ENCODE peak calls at places on chromosomes 1 and 21, in seven cellular contexts. F, S, N, H, Q, V and R are unnamed samples.

GRCh38 chr1:231410041-231410591 is 12.0 kb downstream of the EGLN1 start:
- DNase-seq in F (no peak), S (no peak), N (no peak), H (no peak), Q (no peak), V (no peak), R (no peak)

GRCh38 chr21:45051580-45052434 is 22.6 kb upstream of the ADARB1 start:
- DNase-seq in F (peak), S (no peak), N (no peak), H (no peak), Q (no peak), V (no peak), R (no peak)

GRCh38 chr1:44677201-44677520 is 2.6 kb downstream of the ARMH1 start:
- DNase-seq in F (no peak), S (no peak), N (no peak), H (no peak), Q (no peak), V (no peak), R (no peak)

GRCh38 chr1:18997508-18997907 is 41.0 kb upstream of the IFFO2 start:
- DNase-seq in F (no peak), S (no peak), N (no peak), H (peak), Q (no peak), V (no peak), R (no peak)

GRCh38 chr1:162016616-162017015 is 7.1 kb downstream of the OLFML2B start:
- DNase-seq in F (no peak), S (no peak), N (no peak), H (no peak), Q (no peak), V (no peak), R (no peak)

GRCh38 chr1:211259596-211260126 is 495 bp downstream of the RCOR3 start:
- DNase-seq in F (peak), S (peak), N (no peak), H (peak), Q (no peak), V (no peak), R (no peak)

GRCh38 chr1:29052951-29053350 is 70.8 kb downstream of the TMEM200B start:
- DNase-seq in F (no peak), S (no peak), N (no peak), H (no peak), Q (no peak), V (no peak), R (no peak)

GRCh38 chr1:158203693-158204457 is 23.2 kb downstream of the CD1D start:
- DNase-seq in F (no peak), S (no peak), N (peak), H (no peak), Q (no peak), V (no peak), R (peak)

GRCh38 chr1:207327994-207328393 is 6.5 kb downstream of the CD55 start:
- DNase-seq in F (no peak), S (no peak), N (no peak), H (no peak), Q (no peak), V (no peak), R (no peak)

GRCh38 chr1:100750002-100750885 is 30.7 kb downstream of the VCAM1 start:
- DNase-seq in F (no peak), S (no peak), N (no peak), H (no peak), Q (no peak), V (no peak), R (no peak)

GRCh38 chr1:161250829-161251228 is 7.7 kb upstream of the PCP4L1 start:
- DNase-seq in F (no peak), S (no peak), N (no peak), H (no peak), Q (no peak), V (no peak), R (no peak)

GRCh38 chr1:6790146-6790545 is 4.9 kb downstream of the CAMTA1 start:
- DNase-seq in F (no peak), S (no peak), N (no peak), H (no peak), Q (no peak), V (no peak), R (no peak)

GRCh38 chr1:30008372-30008997 is 714.9 kb downstream of the MATN1 start:
- DNase-seq in F (no peak), S (no peak), N (no peak), H (no peak), Q (no peak), V (no peak), R (no peak)

GRCh38 chr1:30372792-30373433 is 350.5 kb downstream of the MATN1 start:
- DNase-seq in F (peak), S (no peak), N (no peak), H (no peak), Q (no peak), V (no peak), R (no peak)

GRCh38 chr1:201686709-201687455 is 142.1 kb upstream of the IPO9 start:
- DNase-seq in F (no peak), S (no peak), N (no peak), H (no peak), Q (no peak), V (no peak), R (no peak)

GRCh38 chr1:244391761-244392160 is 59.9 kb downstream of the ADSS2 start:
- DNase-seq in F (no peak), S (no peak), N (no peak), H (no peak), Q (no peak), V (no peak), R (no peak)

GRCh38 chr1:54263601-54264226 is 63.7 kb downstream of the MRPL37 start:
- DNase-seq in F (no peak), S (no peak), N (no peak), H (no peak), Q (no peak), V (no peak), R (peak)

GRCh38 chr21:44428281-44428942 is 26.9 kb upstream of the LRRC3 start:
- DNase-seq in F (peak), S (peak), N (peak), H (no peak), Q (peak), V (peak), R (peak)

GRCh38 chr1:109466440-109467300 is at the start of gene SYPL2:
- DNase-seq in F (peak), S (no peak), N (no peak), H (peak), Q (no peak), V (peak), R (no peak)

GRCh38 chr21:36917487-36918158 is 48.8 kb downstream of the HLCS start:
- DNase-seq in F (no peak), S (no peak), N (no peak), H (no peak), Q (no peak), V (no peak), R (no peak)

GRCh38 chr1:35980090-35980489 is 49.2 kb downstream of the AGO3 start:
- DNase-seq in F (no peak), S (no peak), N (no peak), H (no peak), Q (no peak), V (no peak), R (no peak)

GRCh38 chr1:7289694-7290093 is 481.4 kb upstream of the VAMP3 start:
- DNase-seq in F (no peak), S (no peak), N (no peak), H (no peak), Q (no peak), V (no peak), R (no peak)

GRCh38 chr1:157798211-157798610 is 21.3 kb upstream of the FCRL2 start:
- DNase-seq in F (no peak), S (no peak), N (no peak), H (no peak), Q (no peak), V (no peak), R (no peak)

GRCh38 chr1:35886606-35887431 is 3.8 kb downstream of the AGO1 start:
- DNase-seq in F (no peak), S (no peak), N (peak), H (no peak), Q (no peak), V (no peak), R (no peak)

GRCh38 chr1:205015241-205015640 is 27.8 kb upstream of the CNTN2 start:
- DNase-seq in F (no peak), S (no peak), N (no peak), H (no peak), Q (no peak), V (no peak), R (no peak)

GRCh38 chr21:38888956-38889605 is 83.4 kb downstream of the ETS2 start:
- DNase-seq in F (no peak), S (no peak), N (no peak), H (no peak), Q (no peak), V (no peak), R (no peak)

GRCh38 chr1:235102993-235103411 is 25.6 kb downstream of the TOMM20 start:
- DNase-seq in F (no peak), S (no peak), N (no peak), H (no peak), Q (peak), V (no peak), R (no peak)

GRCh38 chr1:185373813-185374524 is 56.9 kb upstream of the IVNS1ABP start:
- DNase-seq in F (peak), S (no peak), N (no peak), H (no peak), Q (no peak), V (no peak), R (no peak)

GRCh38 chr1:172905452-172905851 is 145.3 kb downstream of the TNFSF18 start:
- DNase-seq in F (no peak), S (no peak), N (no peak), H (no peak), Q (no peak), V (no peak), R (no peak)

GRCh38 chr1:26110731-26111529 is 694 bp upstream of the PDIK1L start:
- DNase-seq in F (peak), S (peak), N (peak), H (peak), Q (peak), V (peak), R (peak)

GRCh38 chr1:86487131-86487804 is 18.5 kb downstream of the CLCA1 start:
- DNase-seq in F (no peak), S (no peak), N (no peak), H (no peak), Q (no peak), V (no peak), R (no peak)

GRCh38 chr1:86546787-86547221 is at the start of gene CLCA4:
- DNase-seq in F (no peak), S (no peak), N (no peak), H (no peak), Q (no peak), V (no peak), R (no peak)